ENCODE peak calls at places on chromosomes 1 and 21, in ten cellular contexts. One of them, this sample, is unnamed.

GRCh38 chr21:38293765-38294164 is 37.0 kb downstream of the KCNJ15 start:
- DNase-seq in stimulated activated CD4-positive, alpha-beta T cell treated with anti-CD3 and anti-CD28 coated beads, Interleukin-12 subunit alpha, Interleukin-12 subunit beta, amount 100 ng/mL, for 24 hours: no peak
- DNase-seq in astrocyte of the spinal cord: no peak
- DNase-seq in activated T-helper 1 cell treated with anti-CD3 and anti-CD28 coated beads, Interleukin-2, amount 50 U/mL, for 16 hours: no peak
- DNase-seq in NCI-H187: no peak
- DNase-seq in GM04503: no peak
- DNase-seq in NCI-H2081: no peak
- DNase-seq in AG10803: no peak
- DNase-seq in choroid plexus epithelial cell: no peak
- DNase-seq in anterior cingulate cortex: no peak
- DNase-seq in this sample: no peak

GRCh38 chr21:27649323-27649722 is 682.4 kb upstream of the ADAMTS5 start:
- DNase-seq in stimulated activated CD4-positive, alpha-beta T cell treated with anti-CD3 and anti-CD28 coated beads, Interleukin-12 subunit alpha, Interleukin-12 subunit beta, amount 100 ng/mL, for 24 hours: no peak
- DNase-seq in astrocyte of the spinal cord: peak
- DNase-seq in activated T-helper 1 cell treated with anti-CD3 and anti-CD28 coated beads, Interleukin-2, amount 50 U/mL, for 16 hours: no peak
- DNase-seq in NCI-H187: no peak
- DNase-seq in GM04503: peak
- DNase-seq in NCI-H2081: no peak
- DNase-seq in AG10803: peak
- DNase-seq in choroid plexus epithelial cell: peak
- DNase-seq in anterior cingulate cortex: no peak
- DNase-seq in this sample: peak

GRCh38 chr1:89687254-89687653 is 54.3 kb downstream of the LRRC8C start:
- DNase-seq in stimulated activated CD4-positive, alpha-beta T cell treated with anti-CD3 and anti-CD28 coated beads, Interleukin-12 subunit alpha, Interleukin-12 subunit beta, amount 100 ng/mL, for 24 hours: no peak
- DNase-seq in astrocyte of the spinal cord: no peak
- DNase-seq in activated T-helper 1 cell treated with anti-CD3 and anti-CD28 coated beads, Interleukin-2, amount 50 U/mL, for 16 hours: no peak
- DNase-seq in NCI-H187: no peak
- DNase-seq in GM04503: no peak
- DNase-seq in NCI-H2081: no peak
- DNase-seq in AG10803: no peak
- DNase-seq in choroid plexus epithelial cell: peak
- DNase-seq in anterior cingulate cortex: no peak
- DNase-seq in this sample: no peak

GRCh38 chr1:185719021-185719420 is 15.2 kb upstream of the HMCN1 start:
- DNase-seq in stimulated activated CD4-positive, alpha-beta T cell treated with anti-CD3 and anti-CD28 coated beads, Interleukin-12 subunit alpha, Interleukin-12 subunit beta, amount 100 ng/mL, for 24 hours: no peak
- DNase-seq in astrocyte of the spinal cord: peak
- DNase-seq in activated T-helper 1 cell treated with anti-CD3 and anti-CD28 coated beads, Interleukin-2, amount 50 U/mL, for 16 hours: no peak
- DNase-seq in NCI-H187: no peak
- DNase-seq in GM04503: peak
- DNase-seq in NCI-H2081: no peak
- DNase-seq in AG10803: peak
- DNase-seq in choroid plexus epithelial cell: peak
- DNase-seq in anterior cingulate cortex: no peak
- DNase-seq in this sample: peak

GRCh38 chr1:237166593-237167077 is 124.7 kb downstream of the RYR2 start:
- DNase-seq in stimulated activated CD4-positive, alpha-beta T cell treated with anti-CD3 and anti-CD28 coated beads, Interleukin-12 subunit alpha, Interleukin-12 subunit beta, amount 100 ng/mL, for 24 hours: no peak
- DNase-seq in astrocyte of the spinal cord: peak
- DNase-seq in activated T-helper 1 cell treated with anti-CD3 and anti-CD28 coated beads, Interleukin-2, amount 50 U/mL, for 16 hours: no peak
- DNase-seq in NCI-H187: no peak
- DNase-seq in GM04503: no peak
- DNase-seq in NCI-H2081: no peak
- DNase-seq in AG10803: no peak
- DNase-seq in choroid plexus epithelial cell: no peak
- DNase-seq in anterior cingulate cortex: no peak
- DNase-seq in this sample: no peak

GRCh38 chr1:66248746-66249145 is 285.2 kb upstream of the SGIP1 start:
- DNase-seq in stimulated activated CD4-positive, alpha-beta T cell treated with anti-CD3 and anti-CD28 coated beads, Interleukin-12 subunit alpha, Interleukin-12 subunit beta, amount 100 ng/mL, for 24 hours: no peak
- DNase-seq in astrocyte of the spinal cord: no peak
- DNase-seq in activated T-helper 1 cell treated with anti-CD3 and anti-CD28 coated beads, Interleukin-2, amount 50 U/mL, for 16 hours: no peak
- DNase-seq in NCI-H187: no peak
- DNase-seq in GM04503: no peak
- DNase-seq in NCI-H2081: no peak
- DNase-seq in AG10803: no peak
- DNase-seq in choroid plexus epithelial cell: peak
- DNase-seq in anterior cingulate cortex: no peak
- DNase-seq in this sample: no peak

GRCh38 chr21:34147835-34148804 is 74.7 kb downstream of the MRPS6 start:
- DNase-seq in stimulated activated CD4-positive, alpha-beta T cell treated with anti-CD3 and anti-CD28 coated beads, Interleukin-12 subunit alpha, Interleukin-12 subunit beta, amount 100 ng/mL, for 24 hours: no peak
- DNase-seq in astrocyte of the spinal cord: peak
- DNase-seq in activated T-helper 1 cell treated with anti-CD3 and anti-CD28 coated beads, Interleukin-2, amount 50 U/mL, for 16 hours: no peak
- DNase-seq in NCI-H187: no peak
- DNase-seq in GM04503: no peak
- DNase-seq in NCI-H2081: no peak
- DNase-seq in AG10803: peak
- DNase-seq in choroid plexus epithelial cell: peak
- DNase-seq in anterior cingulate cortex: no peak
- DNase-seq in this sample: peak

GRCh38 chr1:21661886-21662285 is 7.3 kb downstream of the RAP1GAP start:
- DNase-seq in stimulated activated CD4-positive, alpha-beta T cell treated with anti-CD3 and anti-CD28 coated beads, Interleukin-12 subunit alpha, Interleukin-12 subunit beta, amount 100 ng/mL, for 24 hours: no peak
- DNase-seq in astrocyte of the spinal cord: no peak
- DNase-seq in activated T-helper 1 cell treated with anti-CD3 and anti-CD28 coated beads, Interleukin-2, amount 50 U/mL, for 16 hours: no peak
- DNase-seq in NCI-H187: no peak
- DNase-seq in GM04503: no peak
- DNase-seq in NCI-H2081: no peak
- DNase-seq in AG10803: no peak
- DNase-seq in choroid plexus epithelial cell: no peak
- DNase-seq in anterior cingulate cortex: no peak
- DNase-seq in this sample: no peak

GRCh38 chr1:49051647-49052046 is 275.0 kb upstream of the BEND5 start:
- DNase-seq in stimulated activated CD4-positive, alpha-beta T cell treated with anti-CD3 and anti-CD28 coated beads, Interleukin-12 subunit alpha, Interleukin-12 subunit beta, amount 100 ng/mL, for 24 hours: no peak
- DNase-seq in astrocyte of the spinal cord: no peak
- DNase-seq in activated T-helper 1 cell treated with anti-CD3 and anti-CD28 coated beads, Interleukin-2, amount 50 U/mL, for 16 hours: no peak
- DNase-seq in NCI-H187: no peak
- DNase-seq in GM04503: no peak
- DNase-seq in NCI-H2081: no peak
- DNase-seq in AG10803: no peak
- DNase-seq in choroid plexus epithelial cell: no peak
- DNase-seq in anterior cingulate cortex: no peak
- DNase-seq in this sample: no peak

GRCh38 chr1:12320516-12320915 is 90.7 kb downstream of the VPS13D start:
- DNase-seq in stimulated activated CD4-positive, alpha-beta T cell treated with anti-CD3 and anti-CD28 coated beads, Interleukin-12 subunit alpha, Interleukin-12 subunit beta, amount 100 ng/mL, for 24 hours: no peak
- DNase-seq in astrocyte of the spinal cord: no peak
- DNase-seq in activated T-helper 1 cell treated with anti-CD3 and anti-CD28 coated beads, Interleukin-2, amount 50 U/mL, for 16 hours: no peak
- DNase-seq in NCI-H187: no peak
- DNase-seq in GM04503: no peak
- DNase-seq in NCI-H2081: no peak
- DNase-seq in AG10803: no peak
- DNase-seq in choroid plexus epithelial cell: no peak
- DNase-seq in anterior cingulate cortex: no peak
- DNase-seq in this sample: no peak

GRCh38 chr1:119647734-119648619 is at the start of gene ZNF697:
- DNase-seq in stimulated activated CD4-positive, alpha-beta T cell treated with anti-CD3 and anti-CD28 coated beads, Interleukin-12 subunit alpha, Interleukin-12 subunit beta, amount 100 ng/mL, for 24 hours: peak
- DNase-seq in astrocyte of the spinal cord: peak
- DNase-seq in activated T-helper 1 cell treated with anti-CD3 and anti-CD28 coated beads, Interleukin-2, amount 50 U/mL, for 16 hours: no peak
- DNase-seq in NCI-H187: peak
- DNase-seq in GM04503: peak
- DNase-seq in NCI-H2081: peak
- DNase-seq in AG10803: peak
- DNase-seq in choroid plexus epithelial cell: peak
- DNase-seq in anterior cingulate cortex: peak
- DNase-seq in this sample: peak

GRCh38 chr1:234500269-234500668 is 21.3 kb upstream of the TARBP1 start:
- DNase-seq in stimulated activated CD4-positive, alpha-beta T cell treated with anti-CD3 and anti-CD28 coated beads, Interleukin-12 subunit alpha, Interleukin-12 subunit beta, amount 100 ng/mL, for 24 hours: no peak
- DNase-seq in astrocyte of the spinal cord: peak
- DNase-seq in activated T-helper 1 cell treated with anti-CD3 and anti-CD28 coated beads, Interleukin-2, amount 50 U/mL, for 16 hours: no peak
- DNase-seq in NCI-H187: no peak
- DNase-seq in GM04503: no peak
- DNase-seq in NCI-H2081: no peak
- DNase-seq in AG10803: peak
- DNase-seq in choroid plexus epithelial cell: no peak
- DNase-seq in anterior cingulate cortex: no peak
- DNase-seq in this sample: no peak

GRCh38 chr1:115286431-115287205 is 51.4 kb downstream of the NGF start:
- DNase-seq in stimulated activated CD4-positive, alpha-beta T cell treated with anti-CD3 and anti-CD28 coated beads, Interleukin-12 subunit alpha, Interleukin-12 subunit beta, amount 100 ng/mL, for 24 hours: no peak
- DNase-seq in astrocyte of the spinal cord: no peak
- DNase-seq in activated T-helper 1 cell treated with anti-CD3 and anti-CD28 coated beads, Interleukin-2, amount 50 U/mL, for 16 hours: no peak
- DNase-seq in NCI-H187: no peak
- DNase-seq in GM04503: no peak
- DNase-seq in NCI-H2081: no peak
- DNase-seq in AG10803: no peak
- DNase-seq in choroid plexus epithelial cell: no peak
- DNase-seq in anterior cingulate cortex: no peak
- DNase-seq in this sample: peak

GRCh38 chr1:56435434-56436337 is 143.7 kb downstream of the PLPP3 start:
- DNase-seq in stimulated activated CD4-positive, alpha-beta T cell treated with anti-CD3 and anti-CD28 coated beads, Interleukin-12 subunit alpha, Interleukin-12 subunit beta, amount 100 ng/mL, for 24 hours: no peak
- DNase-seq in astrocyte of the spinal cord: no peak
- DNase-seq in activated T-helper 1 cell treated with anti-CD3 and anti-CD28 coated beads, Interleukin-2, amount 50 U/mL, for 16 hours: no peak
- DNase-seq in NCI-H187: no peak
- DNase-seq in GM04503: no peak
- DNase-seq in NCI-H2081: no peak
- DNase-seq in AG10803: no peak
- DNase-seq in choroid plexus epithelial cell: no peak
- DNase-seq in anterior cingulate cortex: peak
- DNase-seq in this sample: no peak

GRCh38 chr1:241615043-241615974 is 24.9 kb downstream of the CHML start:
- DNase-seq in stimulated activated CD4-positive, alpha-beta T cell treated with anti-CD3 and anti-CD28 coated beads, Interleukin-12 subunit alpha, Interleukin-12 subunit beta, amount 100 ng/mL, for 24 hours: no peak
- DNase-seq in astrocyte of the spinal cord: no peak
- DNase-seq in activated T-helper 1 cell treated with anti-CD3 and anti-CD28 coated beads, Interleukin-2, amount 50 U/mL, for 16 hours: no peak
- DNase-seq in NCI-H187: no peak
- DNase-seq in GM04503: no peak
- DNase-seq in NCI-H2081: no peak
- DNase-seq in AG10803: no peak
- DNase-seq in choroid plexus epithelial cell: no peak
- DNase-seq in anterior cingulate cortex: no peak
- DNase-seq in this sample: no peak

GRCh38 chr1:202628646-202629215 is 81.5 kb downstream of the SYT2 start:
- DNase-seq in stimulated activated CD4-positive, alpha-beta T cell treated with anti-CD3 and anti-CD28 coated beads, Interleukin-12 subunit alpha, Interleukin-12 subunit beta, amount 100 ng/mL, for 24 hours: no peak
- DNase-seq in astrocyte of the spinal cord: no peak
- DNase-seq in activated T-helper 1 cell treated with anti-CD3 and anti-CD28 coated beads, Interleukin-2, amount 50 U/mL, for 16 hours: no peak
- DNase-seq in NCI-H187: no peak
- DNase-seq in GM04503: no peak
- DNase-seq in NCI-H2081: no peak
- DNase-seq in AG10803: no peak
- DNase-seq in choroid plexus epithelial cell: no peak
- DNase-seq in anterior cingulate cortex: no peak
- DNase-seq in this sample: no peak

GRCh38 chr21:44907225-44907965 is 13.3 kb downstream of the ITGB2 start:
- DNase-seq in stimulated activated CD4-positive, alpha-beta T cell treated with anti-CD3 and anti-CD28 coated beads, Interleukin-12 subunit alpha, Interleukin-12 subunit beta, amount 100 ng/mL, for 24 hours: no peak
- DNase-seq in astrocyte of the spinal cord: no peak
- DNase-seq in activated T-helper 1 cell treated with anti-CD3 and anti-CD28 coated beads, Interleukin-2, amount 50 U/mL, for 16 hours: no peak
- DNase-seq in NCI-H187: no peak
- DNase-seq in GM04503: no peak
- DNase-seq in NCI-H2081: no peak
- DNase-seq in AG10803: no peak
- DNase-seq in choroid plexus epithelial cell: no peak
- DNase-seq in anterior cingulate cortex: no peak
- DNase-seq in this sample: no peak